ENCODE peak calls at places on chromosome 19, in nine cellular contexts. E is retinal pigment epithelial cell, Z is fibroblast of pulmonary artery, C is fibroblast of mammary gland, I is heart right ventricle, W is brain microvascular endothelial cell, N is body of pancreas, K is A673, L is epithelial cell of esophagus. U is an unnamed sample.

GRCh38 chr19:15640904-15641597 is 354 bp downstream of the CYP4F3 start:
- DNase-seq in W (no peak), I (no peak), Z (no peak), E (no peak), C (no peak), L (peak; percentile 38), N (no peak), K (no peak), U (no peak)

GRCh38 chr19:51026554-51026831 is at the start of gene KLK11:
- DNase-seq in K (no peak), N (peak; percentile 67), Z (no peak), E (no peak), W (no peak), L (no peak), C (no peak), I (no peak), U (no peak)

GRCh38 chr19:10052602-10053360 is 33.3 kb upstream of the SHFL start:
- DNase-seq in L (no peak), W (no peak), E (no peak), I (no peak), C (no peak), N (peak; percentile 72), K (no peak), Z (no peak), U (no peak)

GRCh38 chr19:3284759-3285646 is 60.5 kb downstream of the CELF5 start:
- DNase-seq in Z (peak; percentile 44), C (peak; percentile 21), N (peak; percentile 98), I (no peak), E (no peak), K (peak; percentile 71), L (peak; percentile 85), W (peak; percentile 90), U (peak; percentile 68)

GRCh38 chr19:46975011-46975917 is 44.4 kb upstream of the NPAS1 start:
- DNase-seq in W (no peak), I (no peak), Z (no peak), N (no peak), E (peak; percentile 63), C (no peak), K (peak; percentile 80), L (no peak), U (no peak)

GRCh38 chr19:46713781-46714522 is 3.0 kb downstream of the PRKD2 start:
- DNase-seq in L (peak; percentile 89), E (no peak), I (peak; percentile 97), Z (peak; percentile 88), C (peak; percentile 70), W (peak; percentile 80), K (peak; percentile 80), N (peak; percentile 96), U (peak; percentile 81)

GRCh38 chr19:50565984-50566903 is 2.0 kb downstream of the LRRC4B start:
- DNase-seq in I (no peak), L (no peak), N (no peak), E (no peak), Z (no peak), C (no peak), K (peak; percentile 58), W (no peak), U (peak; percentile 16)

GRCh38 chr19:4600082-4600481 is 39.2 kb upstream of the TNFAIP8L1 start:
- DNase-seq in L (no peak), I (no peak), W (no peak), C (no peak), E (no peak), Z (no peak), K (no peak), N (no peak), U (no peak)

GRCh38 chr19:49887653-49888477 is 8.8 kb downstream of the IL4I1 start:
- DNase-seq in W (no peak), Z (no peak), C (no peak), L (no peak), I (peak; percentile 4), E (no peak), K (no peak), N (no peak), U (peak; percentile 53)

GRCh38 chr19:37218592-37218935 is 550 bp downstream of the ZNF383 start:
- DNase-seq in K (no peak), L (no peak), W (peak; percentile 24), E (no peak), C (peak; percentile 49), I (no peak), N (no peak), Z (peak; percentile 14), U (peak; percentile 21)

GRCh38 chr19:46984077-46985010 is 35.3 kb upstream of the NPAS1 start:
- DNase-seq in C (peak; percentile 86), I (no peak), L (peak; percentile 83), W (peak; percentile 65), K (peak; percentile 63), E (no peak), N (peak; percentile 74), Z (peak; percentile 91), U (no peak)

GRCh38 chr19:52963229-52963760 is 614 bp upstream of the ZNF816 start:
- DNase-seq in E (no peak), K (peak; percentile 17), N (no peak), Z (no peak), I (no peak), L (no peak), C (no peak), W (no peak), U (no peak)

GRCh38 chr19:5154129-5154798 is 185.4 kb downstream of the KDM4B start:
- DNase-seq in W (no peak), E (no peak), Z (peak; percentile 16), K (no peak), I (no peak), C (peak; percentile 10), N (peak; percentile 38), L (no peak), U (peak; percentile 50)

DNA sequence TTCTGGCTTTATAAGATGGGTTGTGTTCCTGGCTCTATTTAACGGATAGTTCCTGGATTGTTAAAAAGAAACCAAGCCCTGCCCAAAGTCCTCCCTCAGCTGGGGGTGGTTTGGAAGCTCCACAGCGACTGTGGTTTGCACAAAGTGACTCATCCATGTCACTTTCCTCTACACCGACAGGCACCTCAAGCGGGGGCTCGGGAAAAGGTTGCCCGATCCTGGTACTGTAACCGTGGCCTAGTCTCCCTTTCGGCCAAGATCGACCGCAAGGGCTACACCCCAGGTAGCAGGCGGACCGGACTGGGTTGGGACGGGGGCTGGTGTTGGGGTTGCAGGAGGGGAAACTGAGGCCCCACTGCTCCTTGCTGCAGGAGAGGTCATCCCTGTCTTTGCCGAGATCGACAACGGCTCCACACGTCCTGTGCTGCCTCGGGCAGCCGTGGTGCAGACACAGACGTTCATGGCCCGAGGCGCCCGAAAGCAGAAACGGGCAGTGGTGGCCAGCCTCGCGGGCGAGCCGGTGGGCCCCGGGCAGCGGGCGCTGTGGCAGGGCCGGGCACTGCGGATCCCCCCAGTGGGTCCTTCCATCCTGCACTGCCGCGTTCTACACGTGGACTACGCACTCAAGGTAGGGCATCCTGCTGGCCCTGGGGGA is 1.6 kb downstream of the ARRDC2 start:
- DNase-seq in N (no peak), Z (no peak), L (no peak), I (no peak), W (no peak), K (no peak), C (peak; percentile 33), E (no peak), U (no peak)
- H3K4me3 ChIP-seq in N (no peak overlapping the region), Z (peak overlapping the region; percentile 55), L (no peak overlapping the region), I (no peak overlapping the region), W (no peak overlapping the region), K (no peak overlapping the region), C (no peak overlapping the region), E (no peak overlapping the region), U (no peak overlapping the region)

GRCh38 chr19:18271433-18271841 is 2.8 kb downstream of the IQCN start:
- DNase-seq in I (no peak), L (no peak), W (no peak), Z (no peak), K (no peak), N (no peak), E (no peak), C (no peak), U (no peak)

GRCh38 chr19:18273566-18274302 is 518 bp downstream of the IQCN start:
- DNase-seq in N (no peak), E (no peak), Z (no peak), L (no peak), I (no peak), K (no peak), W (no peak), C (no peak), U (no peak)

GRCh38 chr19:18274303-18274775 is at the start of gene IQCN:
- DNase-seq in I (no peak), K (no peak), Z (peak; percentile 36), W (peak; percentile 29), C (no peak), E (no peak), N (peak; percentile 34), L (peak; percentile 55), U (no peak)

GRCh38 chr19:18278521-18279265 is 2.7 kb downstream of the JUND start:
- DNase-seq in E (no peak), N (peak; percentile 36), W (peak; percentile 25), Z (peak; percentile 55), K (no peak), L (no peak), C (no peak), I (no peak), U (peak; percentile 26)

GRCh38 chr19:18274776-18275356 is 614 bp upstream of the IQCN start:
- DNase-seq in K (no peak), W (peak; percentile 76), E (peak; percentile 30), L (peak; percentile 77), C (peak; percentile 91), I (peak; percentile 88), Z (peak; percentile 87), N (peak; percentile 94), U (no peak)
- TF ChIP-seq CTCF in K (no peak), W (peak; percentile 17), E (no peak), L (no peak), C (no peak), I (no peak), Z (no peak), N (peak; percentile 34), U (no peak)

DNA sequence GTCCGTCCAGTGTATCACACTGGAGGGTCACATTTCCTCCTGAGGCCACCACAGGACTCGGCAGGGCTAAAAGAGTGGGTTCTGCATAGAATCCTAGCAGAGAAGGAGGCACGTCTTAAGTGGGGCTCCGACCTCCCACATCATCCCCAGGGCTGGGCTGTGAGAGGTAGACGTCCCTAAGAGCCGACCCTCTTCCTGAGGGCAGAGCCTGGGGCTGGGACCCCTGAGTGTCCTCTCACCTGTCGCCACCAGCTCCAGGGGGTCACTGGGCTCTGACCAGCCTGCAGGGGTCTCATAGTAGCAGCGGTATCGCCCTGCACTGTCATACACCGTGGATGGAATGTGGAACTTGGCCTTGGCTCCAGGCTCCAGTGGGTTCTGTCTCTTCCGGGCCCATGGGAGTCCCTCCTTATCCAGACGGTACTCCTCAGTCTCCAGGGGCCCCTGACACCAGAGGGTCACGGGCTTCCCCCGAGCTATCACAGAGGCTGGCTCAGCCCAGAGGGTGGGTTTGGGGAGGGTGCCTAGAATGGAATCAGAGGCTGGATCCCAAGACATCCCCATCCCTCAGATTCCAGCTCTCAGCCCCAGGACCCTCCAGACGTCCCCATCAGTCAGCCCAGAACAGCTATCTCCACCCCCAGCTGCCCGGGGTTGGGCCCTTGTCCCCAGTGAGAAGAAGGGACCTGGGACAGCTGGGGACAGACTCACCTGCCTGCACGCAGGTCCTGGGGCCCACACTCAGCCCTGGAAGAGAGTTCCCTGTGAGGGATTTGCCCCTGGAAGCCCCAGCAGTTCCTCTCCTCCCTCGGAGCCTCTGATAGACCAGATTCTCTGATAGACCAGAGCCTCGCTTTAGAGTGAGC is 590 bp downstream of the LILRB5 start:
- DNase-seq in C (no peak), N (no peak), E (no peak), L (no peak), K (no peak), I (no peak), Z (no peak), W (no peak), U (no peak)
- H3K4me3 ChIP-seq in C (no peak overlapping the region), N (no peak overlapping the region), E (no peak overlapping the region), L (no peak overlapping the region), K (no peak overlapping the region), I (no peak overlapping the region), Z (no peak overlapping the region), W (no peak overlapping the region), U (no peak overlapping the region)

GRCh38 chr19:32824136-32824835 is 45.3 kb downstream of the SLC7A9 start:
- DNase-seq in Z (no peak), C (no peak), W (no peak), K (no peak), L (no peak), N (no peak), E (no peak), I (no peak), U (no peak)
- TF ChIP-seq CTCF in Z (no peak), C (no peak), W (no peak), K (no peak), L (no peak), N (no peak), E (no peak), I (no peak), U (no peak)

U was measured in GM12865.